ENCODE peak calls at places on chromosomes 16 and 17, in nine cellular contexts. U is AG08396; Z is NCI-H2081; R is nephron progenitor cell; D is ACHN; K is activated CD4-positive, alpha-beta T cell treated with anti-CD3 and anti-CD28 coated beads, Interleukin-2, amount 50 U/mL, for 1 hour; V is stimulated activated CD4-positive, alpha-beta T cell treated with anti-CD3 and anti-CD28 coated beads, Interleukin-4, amount 100 ng/mL, for 1 hour; C is caudate nucleus; H is naive thymus-derived CD8-positive, alpha-beta T cell. N is an unnamed sample.

GRCh38 chr16:4117250-4117578 is 972 bp upstream of the ADCY9 start:
- DNase-seq in C (no peak), H (no peak), D (no peak), Z (no peak), U (no peak), R (no peak), V (no peak), K (no peak), N (no peak)

GRCh38 chr17:72775237-72775636 is 317.3 kb downstream of the SLC39A11 start:
- DNase-seq in R (no peak), U (no peak), Z (no peak), D (no peak), C (no peak), H (no peak), V (no peak), K (no peak), N (no peak)

GRCh38 chr16:9836118-9836736 is 346.0 kb downstream of the GRIN2A start:
- DNase-seq in D (peak), H (no peak), U (peak), K (no peak), V (no peak), R (peak), Z (no peak), C (no peak), N (peak)

GRCh38 chr16:82631701-82632685 is 5.2 kb downstream of the CDH13 start:
- DNase-seq in V (no peak), C (peak), K (no peak), H (no peak), Z (no peak), D (peak), U (no peak), R (no peak), N (no peak)

GRCh38 chr16:12348733-12349704 is 372.5 kb downstream of the SNX29 start:
- DNase-seq in H (no peak), C (no peak), K (no peak), R (no peak), U (no peak), Z (no peak), D (no peak), V (no peak), N (no peak)

GRCh38 chr16:59920054-59920453 is 1185.9 kb upstream of the GOT2 start:
- DNase-seq in Z (no peak), R (no peak), D (no peak), H (no peak), V (no peak), K (no peak), C (no peak), U (no peak), N (no peak)

GRCh38 chr17:82866521-82867214 is 26.8 kb upstream of the ZNF750 start:
- DNase-seq in C (no peak), V (no peak), D (no peak), K (no peak), H (no peak), R (no peak), U (peak), Z (peak), N (no peak)

GRCh38 chr16:74760007-74760767 is 14.4 kb downstream of the FA2H start:
- DNase-seq in R (no peak), H (no peak), U (peak), D (peak), C (no peak), Z (no peak), V (no peak), K (no peak), N (peak)